ENCODE peak calls at places on chromosomes 1 and 21, in seven cellular contexts. P is caudate nucleus; Y is stimulated activated CD4-positive, alpha-beta T cell treated with anti-CD3 and anti-CD28 coated beads, Interleukin-15, amount 100 ng/mL, for 1 hour; C is GM04503; X is GDM1; I is Karpas-422; N is psoas muscle. U is an unnamed sample.
A peak's percentile ranks its signal among the peaks of the same experiment; 100 is the strongest.

GRCh38 chr1:66069976-66070375 is 277.3 kb downstream of the PDE4B start:
- DNase-seq in P (no peak), Y (no peak), C (no peak), X (no peak), I (no peak), N (no peak), U (no peak)

GRCh38 chr1:5615076-5615475 is 377.1 kb downstream of the NPHP4 start:
- DNase-seq in P (no peak), Y (no peak), C (no peak), X (no peak), I (no peak), N (no peak), U (no peak)

GRCh38 chr1:226571901-226572300 is 23.3 kb downstream of the STUM start:
- DNase-seq in P (no peak), Y (no peak), C (no peak), X (no peak), I (no peak), N (no peak), U (no peak)

GRCh38 chr21:35933466-35933865 is 126.9 kb downstream of the SETD4 start:
- DNase-seq in P (no peak), Y (no peak), C (peak; percentile 80), X (peak; percentile 18), I (no peak), N (peak; percentile 64), U (peak; percentile 67)

GRCh38 chr1:160120797-160121196 is 5.2 kb downstream of the ATP1A2 start:
- DNase-seq in P (no peak), Y (no peak), C (no peak), X (no peak), I (no peak), N (no peak), U (no peak)

GRCh38 chr1:40079774-40080390 is 17.2 kb downstream of the PPT1 start:
- DNase-seq in P (peak; percentile 46), Y (no peak), C (no peak), X (no peak), I (no peak), N (no peak), U (no peak)

GRCh38 chr21:26447932-26448331 is 125.2 kb downstream of the CYYR1 start:
- DNase-seq in P (no peak), Y (no peak), C (no peak), X (no peak), I (no peak), N (no peak), U (no peak)

GRCh38 chr1:10692401-10693021 is 103.9 kb downstream of the CASZ1 start:
- DNase-seq in P (no peak), Y (peak; percentile 40), C (no peak), X (peak; percentile 10), I (peak; percentile 88), N (no peak), U (no peak)

GRCh38 chr1:5734996-5735395 is 257.2 kb downstream of the NPHP4 start:
- DNase-seq in P (no peak), Y (no peak), C (no peak), X (no peak), I (no peak), N (no peak), U (no peak)

GRCh38 chr1:27725374-27726172 is at the start of gene FAM76A:
- DNase-seq in P (peak; percentile 99), Y (peak; percentile 99), C (peak; percentile 93), X (peak; percentile 99), I (peak; percentile 100), N (peak; percentile 99), U (peak; percentile 92)

GRCh38 chr1:54768093-54768492 is 3.8 kb upstream of the PARS2 start:
- DNase-seq in P (peak; percentile 26), Y (no peak), C (no peak), X (no peak), I (peak; percentile 53), N (no peak), U (no peak)

GRCh38 chr1:91026777-91027176 is 4.9 kb upstream of the ZNF644 start:
- DNase-seq in P (no peak), Y (no peak), C (no peak), X (no peak), I (no peak), N (no peak), U (no peak)

GRCh38 chr1:207818971-207819451 is 67.2 kb downstream of the CD46 start:
- DNase-seq in P (no peak), Y (no peak), C (no peak), X (no peak), I (no peak), N (no peak), U (no peak)

GRCh38 chr1:29122662-29122986 is 1.1 kb downstream of the TMEM200B start:
- DNase-seq in P (no peak), Y (no peak), C (peak; percentile 59), X (no peak), I (no peak), N (peak; percentile 78), U (no peak)

GRCh38 chr1:111804736-111805135 is 49.0 kb downstream of the DDX20 start:
- DNase-seq in P (no peak), Y (no peak), C (no peak), X (no peak), I (no peak), N (no peak), U (no peak)

GRCh38 chr1:204563324-204563723 is 47.1 kb downstream of the MDM4 start:
- DNase-seq in P (no peak), Y (no peak), C (no peak), X (no peak), I (no peak), N (no peak), U (no peak)

GRCh38 chr1:191711961-191712360 is 446.3 kb upstream of the RGS18 start:
- DNase-seq in P (no peak), Y (no peak), C (no peak), X (no peak), I (no peak), N (no peak), U (no peak)

GRCh38 chr1:29332204-29332603 is 95.9 kb downstream of the PTPRU start:
- DNase-seq in P (no peak), Y (no peak), C (no peak), X (peak; percentile 25), I (peak; percentile 82), N (no peak), U (no peak)

GRCh38 chr1:173438655-173439054 is 38.5 kb upstream of the PRDX6 start:
- DNase-seq in P (no peak), Y (no peak), C (no peak), X (no peak), I (no peak), N (no peak), U (no peak)

GRCh38 chr1:47439151-47440051 is 1.6 kb downstream of the FOXD2 start:
- DNase-seq in P (no peak), Y (no peak), C (no peak), X (no peak), I (no peak), N (no peak), U (no peak)

GRCh38 chr1:8871965-8872399 is 6.5 kb downstream of the ENO1 start:
- DNase-seq in P (peak; percentile 30), Y (no peak), C (no peak), X (no peak), I (no peak), N (no peak), U (no peak)

GRCh38 chr1:197341626-197342025 is 73.6 kb downstream of the CRB1 start:
- DNase-seq in P (no peak), Y (no peak), C (no peak), X (no peak), I (no peak), N (no peak), U (no peak)

GRCh38 chr1:230648114-230648513 is 5.8 kb downstream of the COG2 start:
- DNase-seq in P (no peak), Y (no peak), C (no peak), X (no peak), I (no peak), N (no peak), U (no peak)

GRCh38 chr1:202192770-202193613 is 607 bp upstream of the LGR6 start:
- DNase-seq in P (peak; percentile 18), Y (peak; percentile 22), C (no peak), X (peak; percentile 23), I (peak; percentile 82), N (peak; percentile 51), U (no peak)

GRCh38 chr1:9852410-9853301 is 28.9 kb upstream of the CLSTN1 start:
- DNase-seq in P (peak; percentile 65), Y (no peak), C (peak; percentile 67), X (no peak), I (no peak), N (no peak), U (no peak)

GRCh38 chr1:98221926-98222325 is 301.1 kb upstream of the DPYD start:
- DNase-seq in P (no peak), Y (no peak), C (no peak), X (no peak), I (no peak), N (no peak), U (no peak)

GRCh38 chr1:85836736-85837135 is 128.5 kb upstream of the ZNHIT6 start:
- DNase-seq in P (no peak), Y (no peak), C (no peak), X (no peak), I (no peak), N (no peak), U (no peak)

GRCh38 chr1:183417691-183418491 is at the start of gene NMNAT2:
- DNase-seq in P (peak; percentile 63), Y (no peak), C (no peak), X (no peak), I (no peak), N (peak; percentile 14), U (no peak)

GRCh38 chr1:192439373-192440025 is 122.7 kb downstream of the RGS21 start:
- DNase-seq in P (no peak), Y (no peak), C (peak; percentile 1), X (no peak), I (no peak), N (no peak), U (peak; percentile 54)

GRCh38 chr1:202145325-202146140 is 996 bp upstream of the ARL8A start:
- DNase-seq in P (no peak), Y (no peak), C (no peak), X (no peak), I (peak; percentile 61), N (no peak), U (no peak)

GRCh38 chr21:24514081-24514733 is 1093.1 kb downstream of the MRPL39 start:
- DNase-seq in P (no peak), Y (no peak), C (no peak), X (no peak), I (peak; percentile 65), N (no peak), U (no peak)

GRCh38 chr1:229631148-229631547 is 5.1 kb downstream of the URB2 start:
- DNase-seq in P (no peak), Y (no peak), C (no peak), X (no peak), I (no peak), N (no peak), U (no peak)

GRCh38 chr21:31665397-31665796 is 5.9 kb downstream of the SOD1 start:
- DNase-seq in P (peak; percentile 61), Y (no peak), C (no peak), X (no peak), I (no peak), N (peak; percentile 29), U (no peak)

GRCh38 chr1:158035976-158036583 is 42.6 kb downstream of the KIRREL1 start:
- DNase-seq in P (no peak), Y (no peak), C (no peak), X (no peak), I (peak; percentile 77), N (no peak), U (no peak)

GRCh38 chr1:21362096-21362495 is 71.8 kb upstream of the ECE1 start:
- DNase-seq in P (peak; percentile 41), Y (no peak), C (no peak), X (no peak), I (no peak), N (no peak), U (no peak)

GRCh38 chr1:113821916-113822315 is 9.6 kb upstream of the RSBN1 start:
- DNase-seq in P (no peak), Y (no peak), C (no peak), X (no peak), I (no peak), N (no peak), U (no peak)